ENCODE peak calls at places on chromosomes 1 and 21, in five cellular contexts. B, G, F, H and U are unnamed samples.

GRCh38 chr21:42937960-42938580 is 12.6 kb upstream of the ERVH48-1 start:
- DNase-seq in B (no peak), G (no peak), F (no peak), H (no peak), U (no peak)

GRCh38 chr21:45434645-45435217 is 29.8 kb downstream of the COL18A1 start:
- DNase-seq in B (no peak), G (no peak), F (no peak), H (no peak), U (no peak)

GRCh38 chr1:162855461-162856150 is 5.4 kb downstream of the CCDC190 start:
- DNase-seq in B (no peak), G (peak), F (no peak), H (peak), U (no peak)

GRCh38 chr1:29514361-29515187 is 278.3 kb downstream of the PTPRU start:
- DNase-seq in B (no peak), G (no peak), F (no peak), H (no peak), U (no peak)

GRCh38 chr1:173529106-173529505 is 52.0 kb downstream of the PRDX6 start:
- DNase-seq in B (no peak), G (no peak), F (no peak), H (no peak), U (no peak)

GRCh38 chr1:224510880-224511645 is 76.5 kb upstream of the WDR26 start:
- DNase-seq in B (no peak), G (peak), F (no peak), H (no peak), U (no peak)

GRCh38 chr1:48552420-48552819 is 80.4 kb upstream of the SPATA6 start:
- DNase-seq in B (peak), G (no peak), F (no peak), H (peak), U (no peak)

GRCh38 chr1:82485591-82486369 is 685.0 kb downstream of the ADGRL2 start:
- DNase-seq in B (peak), G (peak), F (no peak), H (peak), U (no peak)

GRCh38 chr1:245771521-245772281 is 616.9 kb downstream of the KIF26B start:
- DNase-seq in B (no peak), G (peak), F (no peak), H (no peak), U (no peak)

GRCh38 chr1:12618661-12619395 is 818 bp upstream of the DHRS3 start:
- DNase-seq in B (peak), G (peak), F (peak), H (peak), U (peak)

GRCh38 chr1:66464802-66465201 is 69.2 kb upstream of the SGIP1 start:
- DNase-seq in B (no peak), G (peak), F (no peak), H (no peak), U (no peak)

GRCh38 chr1:6587261-6588005 is 7.6 kb downstream of the ZBTB48 start:
- DNase-seq in B (no peak), G (no peak), F (no peak), H (no peak), U (no peak)

GRCh38 chr1:160781129-160781808 is 14.7 kb upstream of the LY9 start:
- DNase-seq in B (no peak), G (no peak), F (no peak), H (no peak), U (no peak)

GRCh38 chr1:226123591-226124471 is 61.3 kb downstream of the H3-3A start:
- DNase-seq in B (no peak), G (no peak), F (no peak), H (no peak), U (no peak)

GRCh38 chr1:1168156-1168450 is 5.6 kb upstream of the TTLL10 start:
- DNase-seq in B (no peak), G (no peak), F (no peak), H (no peak), U (no peak)

GRCh38 chr1:154446292-154446691 is 41.1 kb downstream of the IL6R start:
- DNase-seq in B (no peak), G (peak), F (no peak), H (no peak), U (no peak)

GRCh38 chr1:203760506-203760905 is 4.5 kb upstream of the LAX1 start:
- DNase-seq in B (no peak), G (no peak), F (no peak), H (no peak), U (no peak)

GRCh38 chr1:25912076-25912831 is 6.0 kb upstream of the STMN1 start:
- DNase-seq in B (no peak), G (peak), F (no peak), H (no peak), U (no peak)

GRCh38 chr1:216535059-216535458 is 111.8 kb upstream of the USH2A start:
- DNase-seq in B (no peak), G (no peak), F (no peak), H (no peak), U (no peak)

GRCh38 chr1:234970731-234971476 is 157.7 kb downstream of the TOMM20 start:
- DNase-seq in B (peak), G (peak), F (no peak), H (no peak), U (no peak)